ENCODE peak calls at places on chromosome X, in six cellular contexts. One of them, this sample, is unnamed.
A peak's percentile ranks its signal among the peaks of the same experiment; 100 is the strongest.

GRCh38 chrX:94361241-94361640 is 687.2 kb downstream of the FAM133A start:
- DNase-seq in astrocyte of the hippocampus: no peak
- DNase-seq in activated gamma-delta T cell treated with Interleukin-2 at 50 U/mL for 16 hours: no peak
- DNase-seq in omental fat pad: no peak
- DNase-seq in NAMALWA: no peak
- DNase-seq in foreskin keratinocyte: no peak
- DNase-seq in this sample: no peak

GRCh38 chrX:6226053-6226645 is 2.5 kb downstream of the NLGN4X start:
- DNase-seq in NAMALWA: no peak
- DNase-seq in foreskin keratinocyte: no peak
- DNase-seq in astrocyte of the hippocampus: peak; percentile 56
- DNase-seq in omental fat pad: no peak
- DNase-seq in activated gamma-delta T cell treated with Interleukin-2 at 50 U/mL for 16 hours: no peak
- DNase-seq in this sample: no peak

GRCh38 chrX:10288400-10288799 is 131.6 kb downstream of the CLCN4 start:
- DNase-seq in foreskin keratinocyte: no peak
- DNase-seq in NAMALWA: no peak
- DNase-seq in astrocyte of the hippocampus: peak; percentile 23
- DNase-seq in omental fat pad: no peak
- DNase-seq in activated gamma-delta T cell treated with Interleukin-2 at 50 U/mL for 16 hours: no peak
- DNase-seq in this sample: no peak

GRCh38 chrX:53089224-53089842 is 4.6 kb upstream of the KANTR start:
- DNase-seq in omental fat pad: no peak
- DNase-seq in foreskin keratinocyte: peak; percentile 50
- DNase-seq in NAMALWA: peak; percentile 61
- DNase-seq in astrocyte of the hippocampus: peak; percentile 72
- DNase-seq in activated gamma-delta T cell treated with Interleukin-2 at 50 U/mL for 16 hours: peak; percentile 25
- DNase-seq in this sample: peak; percentile 6

GRCh38 chrX:74420194-74421035 is 878 bp upstream of the SLC16A2 start:
- DNase-seq in astrocyte of the hippocampus: peak; percentile 79
- DNase-seq in NAMALWA: no peak
- DNase-seq in activated gamma-delta T cell treated with Interleukin-2 at 50 U/mL for 16 hours: peak; percentile 6
- DNase-seq in omental fat pad: no peak
- DNase-seq in foreskin keratinocyte: peak; percentile 52
- DNase-seq in this sample: no peak

GRCh38 chrX:51802917-51803688 is 59.9 kb downstream of the GSPT2 start:
- DNase-seq in NAMALWA: peak; percentile 85
- DNase-seq in astrocyte of the hippocampus: peak; percentile 72
- DNase-seq in omental fat pad: no peak
- DNase-seq in foreskin keratinocyte: peak; percentile 55
- DNase-seq in activated gamma-delta T cell treated with Interleukin-2 at 50 U/mL for 16 hours: peak; percentile 64
- DNase-seq in this sample: peak; percentile 26

GRCh38 chrX:15401373-15401772 is 17.2 kb upstream of the VEGFD start:
- DNase-seq in NAMALWA: no peak
- DNase-seq in astrocyte of the hippocampus: no peak
- DNase-seq in omental fat pad: no peak
- DNase-seq in foreskin keratinocyte: no peak
- DNase-seq in activated gamma-delta T cell treated with Interleukin-2 at 50 U/mL for 16 hours: no peak
- DNase-seq in this sample: no peak

GRCh38 chrX:120468825-120469525 is at the start of gene LAMP2:
- DNase-seq in NAMALWA: peak; percentile 84
- DNase-seq in astrocyte of the hippocampus: peak; percentile 93
- DNase-seq in omental fat pad: peak; percentile 63
- DNase-seq in foreskin keratinocyte: peak; percentile 64
- DNase-seq in activated gamma-delta T cell treated with Interleukin-2 at 50 U/mL for 16 hours: peak; percentile 72
- DNase-seq in this sample: peak; percentile 68

GRCh38 chrX:118802857-118803256 is 20.8 kb upstream of the ZCCHC12 start:
- DNase-seq in NAMALWA: no peak
- DNase-seq in activated gamma-delta T cell treated with Interleukin-2 at 50 U/mL for 16 hours: no peak
- DNase-seq in foreskin keratinocyte: no peak
- DNase-seq in omental fat pad: no peak
- DNase-seq in astrocyte of the hippocampus: no peak
- DNase-seq in this sample: no peak

GRCh38 chrX:102651968-102652744 is 873 bp downstream of the GPRASP1 start:
- DNase-seq in activated gamma-delta T cell treated with Interleukin-2 at 50 U/mL for 16 hours: peak; percentile 44
- DNase-seq in astrocyte of the hippocampus: peak; percentile 30
- DNase-seq in NAMALWA: no peak
- DNase-seq in foreskin keratinocyte: peak; percentile 23
- DNase-seq in omental fat pad: no peak
- DNase-seq in this sample: peak; percentile 17

GRCh38 chrX:85309717-85310116 is 65.9 kb downstream of the ZNF711 start:
- DNase-seq in omental fat pad: no peak
- DNase-seq in foreskin keratinocyte: peak; percentile 4
- DNase-seq in astrocyte of the hippocampus: no peak
- DNase-seq in activated gamma-delta T cell treated with Interleukin-2 at 50 U/mL for 16 hours: no peak
- DNase-seq in NAMALWA: peak; percentile 50
- DNase-seq in this sample: no peak

GRCh38 chrX:43467608-43468234 is 188.4 kb upstream of the MAOA start:
- DNase-seq in astrocyte of the hippocampus: no peak
- DNase-seq in foreskin keratinocyte: no peak
- DNase-seq in activated gamma-delta T cell treated with Interleukin-2 at 50 U/mL for 16 hours: no peak
- DNase-seq in NAMALWA: no peak
- DNase-seq in omental fat pad: no peak
- DNase-seq in this sample: no peak

GRCh38 chrX:74911494-74911893 is 13.8 kb downstream of the NEXMIF start:
- DNase-seq in activated gamma-delta T cell treated with Interleukin-2 at 50 U/mL for 16 hours: no peak
- DNase-seq in NAMALWA: no peak
- DNase-seq in omental fat pad: no peak
- DNase-seq in foreskin keratinocyte: no peak
- DNase-seq in astrocyte of the hippocampus: no peak
- DNase-seq in this sample: no peak

GRCh38 chrX:154487518-154488290 is 1.3 kb upstream of the UBL4A start:
- DNase-seq in astrocyte of the hippocampus: no peak
- DNase-seq in omental fat pad: no peak
- DNase-seq in foreskin keratinocyte: no peak
- DNase-seq in activated gamma-delta T cell treated with Interleukin-2 at 50 U/mL for 16 hours: no peak
- DNase-seq in NAMALWA: no peak
- DNase-seq in this sample: no peak

GRCh38 chrX:42085836-42086235 is 162.5 kb upstream of the CASK start:
- DNase-seq in NAMALWA: no peak
- DNase-seq in foreskin keratinocyte: peak; percentile 23
- DNase-seq in omental fat pad: no peak
- DNase-seq in activated gamma-delta T cell treated with Interleukin-2 at 50 U/mL for 16 hours: no peak
- DNase-seq in astrocyte of the hippocampus: peak; percentile 21
- DNase-seq in this sample: no peak

GRCh38 chrX:126376465-126376864 is 176.1 kb downstream of the DCAF12L1 start:
- DNase-seq in astrocyte of the hippocampus: no peak
- DNase-seq in foreskin keratinocyte: no peak
- DNase-seq in omental fat pad: no peak
- DNase-seq in activated gamma-delta T cell treated with Interleukin-2 at 50 U/mL for 16 hours: no peak
- DNase-seq in NAMALWA: peak; percentile 1
- DNase-seq in this sample: no peak

GRCh38 chrX:69149466-69150293 is 15.6 kb downstream of the PJA1 start:
- DNase-seq in omental fat pad: no peak
- DNase-seq in activated gamma-delta T cell treated with Interleukin-2 at 50 U/mL for 16 hours: no peak
- DNase-seq in NAMALWA: no peak
- DNase-seq in foreskin keratinocyte: no peak
- DNase-seq in astrocyte of the hippocampus: no peak
- DNase-seq in this sample: no peak